ENCODE peak calls at places on chromosomes 2 and 18, in seven cellular contexts. U, J, T, S, N, K and Z are unnamed samples.

GRCh38 chr2:238415036-238415764 is 11.5 kb upstream of the ASB1 start:
- DNase-seq in K (no peak), T (no peak), J (no peak), N (no peak), U (no peak), S (no peak), Z (no peak)

GRCh38 chr2:162062559-162062958 is 11.5 kb downstream of the DPP4 start:
- DNase-seq in S (no peak), J (peak), U (no peak), T (no peak), K (no peak), N (no peak), Z (no peak)

GRCh38 chr2:1849450-1849849 is 105.1 kb upstream of the PXDN start:
- DNase-seq in K (no peak), T (no peak), J (peak), S (no peak), N (no peak), U (no peak), Z (no peak)

GRCh38 chr2:97348265-97348664 is 235.3 kb downstream of the ANKRD36 start:
- DNase-seq in S (no peak), T (no peak), K (no peak), N (no peak), J (peak), U (no peak), Z (no peak)

GRCh38 chr2:69659349-69659748 is 15.8 kb upstream of the AAK1 start:
- DNase-seq in N (no peak), T (no peak), K (no peak), S (no peak), J (no peak), U (no peak), Z (no peak)

GRCh38 chr2:108082978-108083377 is 96.7 kb downstream of the SLC5A7 start:
- DNase-seq in J (no peak), N (no peak), K (no peak), S (no peak), T (no peak), U (no peak), Z (no peak)

GRCh38 chr2:215843579-215843978 is 169.8 kb downstream of the MREG start:
- DNase-seq in S (peak), N (peak), J (peak), T (no peak), U (peak), K (peak), Z (no peak)

GRCh38 chr2:148721520-148721931 is 77.0 kb downstream of the EPC2 start:
- DNase-seq in N (peak), T (no peak), U (no peak), K (peak), J (peak), S (peak), Z (no peak)

GRCh38 chr2:9333591-9334171 is 89.6 kb downstream of the ITGB1BP1 start:
- DNase-seq in J (no peak), T (peak), S (peak), N (peak), K (peak), U (peak), Z (peak)

GRCh38 chr18:46573156-46573555 is 83.9 kb downstream of the LOXHD1 start:
- DNase-seq in N (no peak), K (no peak), S (no peak), J (no peak), T (no peak), U (no peak), Z (no peak)

DNA sequence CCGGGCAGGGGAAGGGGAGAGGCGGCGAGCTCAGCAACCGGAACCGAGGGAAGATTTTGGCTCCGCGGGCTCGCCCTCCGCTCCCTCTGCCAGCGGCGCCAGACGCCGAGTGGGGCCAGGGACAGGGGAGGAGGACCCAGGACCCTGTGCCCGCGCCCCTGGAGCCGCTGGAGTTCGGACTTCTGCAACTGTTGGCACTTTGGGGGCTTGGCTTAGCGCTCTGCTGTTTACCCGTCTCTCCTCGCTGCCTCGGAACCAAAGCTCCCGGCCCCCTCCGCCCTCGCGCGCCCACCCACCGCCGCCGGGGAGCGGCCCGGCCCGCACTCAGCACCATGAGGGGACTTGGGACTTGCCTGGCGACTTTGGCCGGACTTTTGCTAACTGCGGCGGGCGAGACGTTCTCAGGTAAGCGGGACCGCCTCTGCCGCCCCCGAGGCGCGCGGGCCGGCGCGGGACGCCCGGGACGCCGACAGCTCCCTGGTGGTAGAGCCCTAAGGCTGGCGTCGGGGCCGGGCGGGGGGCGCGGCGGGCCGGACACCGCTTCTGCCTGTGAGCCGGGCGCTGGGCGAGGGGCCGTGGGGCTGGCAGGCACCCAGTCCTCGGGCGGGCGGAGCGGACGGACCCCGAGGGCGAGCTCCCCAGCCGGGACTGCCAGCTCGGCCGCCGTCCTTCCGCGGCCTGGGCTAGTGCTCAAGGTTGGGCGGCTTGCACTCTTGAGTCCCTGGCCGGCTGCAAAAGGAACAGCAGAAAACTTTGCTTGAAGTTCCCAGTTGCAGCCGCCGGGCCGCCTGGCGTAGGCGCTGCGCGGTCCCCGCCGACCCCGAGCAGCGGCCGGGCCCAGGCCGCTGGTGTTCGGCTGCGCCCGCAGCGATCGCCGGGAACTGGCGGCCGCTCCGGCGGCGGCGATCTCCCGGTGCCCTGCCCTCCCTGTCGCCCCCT is 640 bp downstream of the PTPRM start:
- DNase-seq in J (peak), S (peak), N (peak), T (peak), K (peak), U (no peak), Z (peak)
- H3K4me3 ChIP-seq in J (peak), S (peak), N (peak), T (peak), K (peak), U (peak), Z (peak)

DNA sequence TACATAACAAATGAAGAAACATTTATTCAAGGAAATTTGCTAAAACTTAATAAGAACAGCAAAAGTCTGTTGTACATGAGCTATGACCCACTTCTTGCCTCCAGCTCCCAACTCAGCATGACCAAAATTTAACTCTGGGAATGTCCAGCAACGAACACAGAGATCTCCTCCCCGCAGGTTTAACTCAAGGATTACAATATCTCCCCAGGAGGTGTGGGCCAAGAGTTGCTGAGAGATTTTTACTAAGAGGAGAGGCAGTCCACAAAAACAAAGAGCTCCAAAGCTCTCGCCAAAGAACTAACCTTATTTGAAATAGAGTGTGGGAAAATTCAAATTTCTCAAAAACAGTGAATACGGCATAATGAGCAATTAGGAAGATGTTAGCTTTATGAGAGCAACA is 318.5 kb downstream of the GRB14 start:
- DNase-seq in U (no peak), K (no peak), T (no peak), J (no peak), S (no peak), N (no peak), Z (no peak)
- H3K4me3 ChIP-seq in U (no peak), K (no peak), T (no peak), J (no peak), S (no peak), N (no peak), Z (no peak)

GRCh38 chr2:146323564-146323963 is 1521.3 kb upstream of the ACVR2A start:
- DNase-seq in J (no peak), N (peak), T (no peak), S (no peak), K (peak), U (no peak), Z (no peak)

GRCh38 chr2:146324954-146325353 is 1519.9 kb upstream of the ACVR2A start:
- DNase-seq in U (peak), T (no peak), K (peak), S (no peak), N (peak), J (no peak), Z (no peak)

GRCh38 chr2:146317959-146318358 is 1526.9 kb upstream of the ACVR2A start:
- DNase-seq in K (peak), J (peak), U (peak), T (no peak), S (peak), N (peak), Z (no peak)

DNA sequence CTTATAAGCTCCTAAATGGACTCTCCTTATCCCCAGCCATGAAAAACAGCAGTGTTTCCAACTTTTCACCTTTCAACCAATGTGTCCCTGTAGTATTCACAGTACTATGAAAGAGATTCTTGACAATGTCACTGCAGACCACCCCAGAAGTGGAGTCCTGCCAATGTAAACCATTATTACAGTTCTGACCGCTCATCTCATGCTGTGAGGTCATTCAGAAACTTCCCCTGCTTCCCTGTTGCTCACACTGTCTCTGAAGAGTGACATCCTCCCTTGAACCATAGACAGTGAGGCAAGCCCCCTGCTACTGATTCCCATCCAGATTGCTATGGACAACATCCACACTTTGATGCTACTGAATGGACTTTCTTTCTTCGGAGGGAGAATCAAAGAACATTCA is 1523.7 kb upstream of the ACVR2A start:
- DNase-seq in T (no peak), N (peak), J (no peak), U (no peak), S (peak), K (peak), Z (no peak)
- H3K4me3 ChIP-seq in T (no peak), N (no peak), J (peak), U (no peak), S (no peak), K (no peak), Z (no peak)

GRCh38 chr2:224401641-224402342 is at the start of gene FAM124B:
- DNase-seq in J (no peak), N (peak), K (peak), T (peak), S (peak), U (peak), Z (no peak)
- H3K4me3 ChIP-seq in J (peak), N (no peak), K (no peak), T (peak), S (peak), U (no peak), Z (peak)

DNA sequence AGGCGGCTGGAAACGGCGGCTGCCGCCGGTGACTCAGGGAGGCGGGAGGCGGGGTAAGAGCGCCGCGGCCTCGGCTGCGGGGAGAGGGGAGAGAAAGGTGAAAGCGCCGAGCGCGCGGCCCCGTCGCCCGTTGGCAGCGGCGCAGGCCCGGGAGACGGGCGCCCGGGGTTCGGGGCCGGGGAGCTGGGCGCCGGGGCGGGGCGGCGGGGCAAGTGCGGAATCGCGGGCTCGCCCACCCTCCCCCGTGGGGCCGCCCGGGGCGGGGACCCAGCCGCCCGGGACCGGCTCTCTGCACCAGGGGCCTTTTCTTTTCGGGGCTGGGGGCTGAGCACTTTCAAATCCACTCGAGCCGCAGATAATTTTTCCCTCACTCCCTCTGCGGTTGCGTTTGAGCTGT is 219 bp downstream of the KDM3A start:
- DNase-seq in K (no peak), J (no peak), U (no peak), S (no peak), T (peak), N (peak), Z (no peak)
- H3K4me3 ChIP-seq in K (peak), J (peak), U (peak), S (peak), T (peak), N (peak), Z (peak)

GRCh38 chr2:223991611-223992010 is 34.3 kb downstream of the MRPL44 start:
- DNase-seq in S (no peak), U (no peak), K (no peak), T (no peak), N (no peak), J (no peak), Z (no peak)

GRCh38 chr2:223993634-223994232 is 36.5 kb downstream of the MRPL44 start:
- DNase-seq in T (peak), S (peak), J (peak), K (peak), U (no peak), N (peak), Z (no peak)

GRCh38 chr2:223995569-223995968 is 38.3 kb downstream of the MRPL44 start:
- DNase-seq in K (peak), T (no peak), N (peak), U (peak), J (no peak), S (peak), Z (no peak)

GRCh38 chr2:223997938-223998337 is 40.7 kb downstream of the MRPL44 start:
- DNase-seq in T (no peak), S (no peak), N (no peak), K (peak), J (no peak), U (no peak), Z (no peak)

DNA sequence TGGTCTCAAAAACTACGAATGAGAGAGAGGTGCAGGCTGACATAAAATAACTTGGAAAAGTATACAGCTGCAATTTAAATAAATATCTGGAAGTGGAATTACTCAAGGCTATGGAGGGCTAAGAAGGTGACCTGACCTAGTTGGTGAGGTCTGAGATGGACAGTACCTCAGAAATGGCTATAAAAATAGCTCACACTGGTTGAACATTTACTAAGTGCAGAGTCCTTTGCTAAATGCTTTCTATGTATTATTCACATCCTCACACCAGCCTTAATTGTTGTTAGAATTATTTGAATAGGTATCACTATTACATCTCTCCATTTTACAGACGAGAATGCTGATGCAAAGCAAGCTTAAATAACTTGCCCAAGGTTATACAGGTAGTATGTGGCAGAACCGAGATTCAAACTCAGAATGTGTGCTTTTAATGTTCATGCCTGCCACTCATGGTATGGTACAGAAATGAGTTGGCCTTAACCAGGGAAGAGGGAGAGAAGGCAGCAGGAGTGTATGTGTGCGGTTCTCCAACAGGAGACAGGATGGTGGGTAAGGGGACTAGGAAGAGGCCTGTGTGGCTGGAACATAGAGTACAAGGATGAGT is 37.4 kb downstream of the MRPL44 start:
- DNase-seq in N (no peak), S (no peak), K (no peak), U (no peak), T (no peak), J (no peak), Z (no peak)
- H3K4me3 ChIP-seq in N (no peak), S (no peak), K (no peak), U (no peak), T (no peak), J (no peak), Z (no peak)

GRCh38 chr2:73202156-73203054 is at the start of gene NOTO:
- DNase-seq in K (no peak), N (peak), U (no peak), S (peak), J (peak), T (no peak), Z (no peak)
- H3K4me3 ChIP-seq in K (no peak), N (no peak), U (no peak), S (no peak), J (peak), T (no peak), Z (peak)

GRCh38 chr2:5698171-5698570 is 6.0 kb downstream of the SOX11 start:
- DNase-seq in J (peak), T (no peak), K (no peak), N (no peak), S (no peak), U (no peak), Z (no peak)
- H3K4me3 ChIP-seq in J (no peak), T (no peak), K (no peak), N (no peak), S (no peak), U (no peak), Z (no peak)

DNA sequence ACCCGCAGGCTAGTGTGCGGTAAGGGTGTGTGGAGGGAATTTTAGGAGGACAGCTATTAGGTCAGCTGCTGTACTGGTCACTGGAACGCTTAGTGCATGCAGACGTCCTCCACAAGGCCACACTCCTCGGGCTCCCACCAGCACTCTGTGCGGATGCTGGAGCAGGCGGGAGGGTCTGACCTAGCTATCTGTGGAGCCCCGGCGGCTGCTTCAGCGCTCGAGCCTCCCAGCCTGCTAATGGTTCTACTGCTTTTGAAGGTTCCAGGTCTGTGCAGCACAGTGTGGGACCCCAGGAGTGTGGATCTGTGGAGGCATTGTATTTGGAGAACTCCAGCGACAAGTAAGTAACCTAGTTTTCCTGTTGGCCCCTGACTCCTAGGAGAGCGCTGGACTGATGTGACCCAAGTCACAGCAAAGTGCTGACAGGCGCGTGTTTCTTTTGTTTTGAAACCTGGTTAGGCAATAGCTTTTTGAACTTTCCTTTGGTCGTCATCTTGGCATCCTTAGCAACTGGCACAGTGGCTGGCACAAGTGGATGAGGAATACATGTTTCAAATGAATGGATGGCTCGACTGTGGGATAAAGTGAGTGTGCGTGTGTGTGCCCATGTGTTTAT is 113.5 kb downstream of the ZNF236 start:
- DNase-seq in S (no peak), T (no peak), K (no peak), U (no peak), J (no peak), N (no peak), Z (no peak)
- H3K4me3 ChIP-seq in S (no peak), T (no peak), K (no peak), U (no peak), J (no peak), N (no peak), Z (no peak)